ENCODE peak calls at places on chromosomes 2 and 18, in eight cellular contexts. One of them, this sample, is unnamed.

GRCh38 chr2:53181759-53182158 is 585.8 kb upstream of the CHAC2 start:
- DNase-seq in GM03348: no peak
- DNase-seq in stimulated activated CD8-positive, alpha-beta memory T cell treated with anti-CD3 and anti-CD28 coated beads, Interleukin-15, amount 100 ng/mL, for 24 hours: no peak
- DNase-seq in aorta: no peak
- DNase-seq in SIG-M5: no peak
- DNase-seq in NCI-H187: no peak
- DNase-seq in activated CD4-positive, alpha-beta T cell treated with anti-CD3 and anti-CD28 coated beads, Interleukin-2, amount 50 U/mL, for 24 hours: no peak
- DNase-seq in activated T-helper 1 cell treated with anti-CD3 and anti-CD28 coated beads, Interleukin-2, amount 50 U/mL, for 16 hours: no peak
- DNase-seq in this sample: no peak

GRCh38 chr2:7672685-7673071 is 755.5 kb downstream of the RNF144A start:
- DNase-seq in GM03348: no peak
- DNase-seq in activated CD4-positive, alpha-beta T cell treated with anti-CD3 and anti-CD28 coated beads, Interleukin-2, amount 50 U/mL, for 24 hours: no peak
- DNase-seq in aorta: no peak
- DNase-seq in stimulated activated CD8-positive, alpha-beta memory T cell treated with anti-CD3 and anti-CD28 coated beads, Interleukin-15, amount 100 ng/mL, for 24 hours: no peak
- DNase-seq in SIG-M5: no peak
- DNase-seq in NCI-H187: no peak
- DNase-seq in activated T-helper 1 cell treated with anti-CD3 and anti-CD28 coated beads, Interleukin-2, amount 50 U/mL, for 16 hours: no peak
- DNase-seq in this sample: no peak

GRCh38 chr2:129799036-129799958 is 180.2 kb upstream of the RAB6C start:
- DNase-seq in SIG-M5: no peak
- DNase-seq in activated T-helper 1 cell treated with anti-CD3 and anti-CD28 coated beads, Interleukin-2, amount 50 U/mL, for 16 hours: no peak
- DNase-seq in stimulated activated CD8-positive, alpha-beta memory T cell treated with anti-CD3 and anti-CD28 coated beads, Interleukin-15, amount 100 ng/mL, for 24 hours: no peak
- DNase-seq in GM03348: no peak
- DNase-seq in activated CD4-positive, alpha-beta T cell treated with anti-CD3 and anti-CD28 coated beads, Interleukin-2, amount 50 U/mL, for 24 hours: no peak
- DNase-seq in NCI-H187: no peak
- DNase-seq in aorta: no peak
- DNase-seq in this sample: no peak

GRCh38 chr2:15626126-15626525 is 34.5 kb downstream of the DDX1 start:
- DNase-seq in NCI-H187: no peak
- DNase-seq in SIG-M5: no peak
- DNase-seq in activated T-helper 1 cell treated with anti-CD3 and anti-CD28 coated beads, Interleukin-2, amount 50 U/mL, for 16 hours: no peak
- DNase-seq in activated CD4-positive, alpha-beta T cell treated with anti-CD3 and anti-CD28 coated beads, Interleukin-2, amount 50 U/mL, for 24 hours: no peak
- DNase-seq in GM03348: no peak
- DNase-seq in aorta: no peak
- DNase-seq in stimulated activated CD8-positive, alpha-beta memory T cell treated with anti-CD3 and anti-CD28 coated beads, Interleukin-15, amount 100 ng/mL, for 24 hours: no peak
- DNase-seq in this sample: no peak

GRCh38 chr2:134621939-134622705 is 96.7 kb downstream of the TMEM163 start:
- DNase-seq in GM03348: no peak
- DNase-seq in stimulated activated CD8-positive, alpha-beta memory T cell treated with anti-CD3 and anti-CD28 coated beads, Interleukin-15, amount 100 ng/mL, for 24 hours: no peak
- DNase-seq in aorta: no peak
- DNase-seq in activated T-helper 1 cell treated with anti-CD3 and anti-CD28 coated beads, Interleukin-2, amount 50 U/mL, for 16 hours: no peak
- DNase-seq in SIG-M5: no peak
- DNase-seq in NCI-H187: no peak
- DNase-seq in activated CD4-positive, alpha-beta T cell treated with anti-CD3 and anti-CD28 coated beads, Interleukin-2, amount 50 U/mL, for 24 hours: no peak
- DNase-seq in this sample: no peak

GRCh38 chr2:205946226-205946625 is 139.7 kb downstream of the INO80D start:
- DNase-seq in activated T-helper 1 cell treated with anti-CD3 and anti-CD28 coated beads, Interleukin-2, amount 50 U/mL, for 16 hours: no peak
- DNase-seq in SIG-M5: no peak
- DNase-seq in activated CD4-positive, alpha-beta T cell treated with anti-CD3 and anti-CD28 coated beads, Interleukin-2, amount 50 U/mL, for 24 hours: no peak
- DNase-seq in NCI-H187: no peak
- DNase-seq in GM03348: no peak
- DNase-seq in aorta: no peak
- DNase-seq in stimulated activated CD8-positive, alpha-beta memory T cell treated with anti-CD3 and anti-CD28 coated beads, Interleukin-15, amount 100 ng/mL, for 24 hours: no peak
- DNase-seq in this sample: no peak

GRCh38 chr2:121790276-121790956 is 35.0 kb downstream of the TSN start:
- DNase-seq in activated CD4-positive, alpha-beta T cell treated with anti-CD3 and anti-CD28 coated beads, Interleukin-2, amount 50 U/mL, for 24 hours: no peak
- DNase-seq in activated T-helper 1 cell treated with anti-CD3 and anti-CD28 coated beads, Interleukin-2, amount 50 U/mL, for 16 hours: no peak
- DNase-seq in NCI-H187: no peak
- DNase-seq in GM03348: peak
- DNase-seq in aorta: no peak
- DNase-seq in stimulated activated CD8-positive, alpha-beta memory T cell treated with anti-CD3 and anti-CD28 coated beads, Interleukin-15, amount 100 ng/mL, for 24 hours: no peak
- DNase-seq in SIG-M5: no peak
- DNase-seq in this sample: no peak

GRCh38 chr18:9100796-9101195 is 1.7 kb upstream of the NDUFV2 start:
- DNase-seq in aorta: no peak
- DNase-seq in GM03348: no peak
- DNase-seq in activated T-helper 1 cell treated with anti-CD3 and anti-CD28 coated beads, Interleukin-2, amount 50 U/mL, for 16 hours: no peak
- DNase-seq in stimulated activated CD8-positive, alpha-beta memory T cell treated with anti-CD3 and anti-CD28 coated beads, Interleukin-15, amount 100 ng/mL, for 24 hours: no peak
- DNase-seq in SIG-M5: no peak
- DNase-seq in NCI-H187: no peak
- DNase-seq in activated CD4-positive, alpha-beta T cell treated with anti-CD3 and anti-CD28 coated beads, Interleukin-2, amount 50 U/mL, for 24 hours: no peak
- DNase-seq in this sample: no peak

GRCh38 chr2:73289304-73289703 is 4.0 kb downstream of the EGR4 start:
- DNase-seq in activated CD4-positive, alpha-beta T cell treated with anti-CD3 and anti-CD28 coated beads, Interleukin-2, amount 50 U/mL, for 24 hours: no peak
- DNase-seq in activated T-helper 1 cell treated with anti-CD3 and anti-CD28 coated beads, Interleukin-2, amount 50 U/mL, for 16 hours: no peak
- DNase-seq in aorta: no peak
- DNase-seq in NCI-H187: no peak
- DNase-seq in SIG-M5: no peak
- DNase-seq in stimulated activated CD8-positive, alpha-beta memory T cell treated with anti-CD3 and anti-CD28 coated beads, Interleukin-15, amount 100 ng/mL, for 24 hours: no peak
- DNase-seq in GM03348: no peak
- DNase-seq in this sample: no peak

GRCh38 chr2:239724851-239725550 is 300.1 kb downstream of the NDUFA10 start:
- DNase-seq in stimulated activated CD8-positive, alpha-beta memory T cell treated with anti-CD3 and anti-CD28 coated beads, Interleukin-15, amount 100 ng/mL, for 24 hours: no peak
- DNase-seq in SIG-M5: no peak
- DNase-seq in activated T-helper 1 cell treated with anti-CD3 and anti-CD28 coated beads, Interleukin-2, amount 50 U/mL, for 16 hours: no peak
- DNase-seq in NCI-H187: no peak
- DNase-seq in activated CD4-positive, alpha-beta T cell treated with anti-CD3 and anti-CD28 coated beads, Interleukin-2, amount 50 U/mL, for 24 hours: no peak
- DNase-seq in GM03348: no peak
- DNase-seq in aorta: peak
- DNase-seq in this sample: no peak

GRCh38 chr18:48328473-48329205 is 80.5 kb downstream of the ZBTB7C start:
- DNase-seq in SIG-M5: no peak
- DNase-seq in activated CD4-positive, alpha-beta T cell treated with anti-CD3 and anti-CD28 coated beads, Interleukin-2, amount 50 U/mL, for 24 hours: no peak
- DNase-seq in activated T-helper 1 cell treated with anti-CD3 and anti-CD28 coated beads, Interleukin-2, amount 50 U/mL, for 16 hours: no peak
- DNase-seq in GM03348: no peak
- DNase-seq in stimulated activated CD8-positive, alpha-beta memory T cell treated with anti-CD3 and anti-CD28 coated beads, Interleukin-15, amount 100 ng/mL, for 24 hours: no peak
- DNase-seq in NCI-H187: no peak
- DNase-seq in aorta: peak
- DNase-seq in this sample: no peak

GRCh38 chr2:102041351-102041750 is 49.6 kb downstream of the IL1R2 start:
- DNase-seq in aorta: no peak
- DNase-seq in activated CD4-positive, alpha-beta T cell treated with anti-CD3 and anti-CD28 coated beads, Interleukin-2, amount 50 U/mL, for 24 hours: no peak
- DNase-seq in activated T-helper 1 cell treated with anti-CD3 and anti-CD28 coated beads, Interleukin-2, amount 50 U/mL, for 16 hours: no peak
- DNase-seq in GM03348: peak
- DNase-seq in SIG-M5: no peak
- DNase-seq in stimulated activated CD8-positive, alpha-beta memory T cell treated with anti-CD3 and anti-CD28 coated beads, Interleukin-15, amount 100 ng/mL, for 24 hours: no peak
- DNase-seq in NCI-H187: no peak
- DNase-seq in this sample: no peak

GRCh38 chr2:21519821-21520220 is 396.1 kb downstream of the TDRD15 start:
- DNase-seq in GM03348: no peak
- DNase-seq in activated T-helper 1 cell treated with anti-CD3 and anti-CD28 coated beads, Interleukin-2, amount 50 U/mL, for 16 hours: no peak
- DNase-seq in NCI-H187: no peak
- DNase-seq in activated CD4-positive, alpha-beta T cell treated with anti-CD3 and anti-CD28 coated beads, Interleukin-2, amount 50 U/mL, for 24 hours: no peak
- DNase-seq in stimulated activated CD8-positive, alpha-beta memory T cell treated with anti-CD3 and anti-CD28 coated beads, Interleukin-15, amount 100 ng/mL, for 24 hours: no peak
- DNase-seq in SIG-M5: no peak
- DNase-seq in aorta: no peak
- DNase-seq in this sample: no peak

GRCh38 chr2:58976374-58977055 is 735.4 kb upstream of the FANCL start:
- DNase-seq in NCI-H187: peak
- DNase-seq in activated CD4-positive, alpha-beta T cell treated with anti-CD3 and anti-CD28 coated beads, Interleukin-2, amount 50 U/mL, for 24 hours: no peak
- DNase-seq in GM03348: no peak
- DNase-seq in stimulated activated CD8-positive, alpha-beta memory T cell treated with anti-CD3 and anti-CD28 coated beads, Interleukin-15, amount 100 ng/mL, for 24 hours: no peak
- DNase-seq in SIG-M5: no peak
- DNase-seq in activated T-helper 1 cell treated with anti-CD3 and anti-CD28 coated beads, Interleukin-2, amount 50 U/mL, for 16 hours: no peak
- DNase-seq in aorta: no peak
- DNase-seq in this sample: no peak

GRCh38 chr2:229129738-229130371 is 141.2 kb downstream of the PID1 start:
- DNase-seq in stimulated activated CD8-positive, alpha-beta memory T cell treated with anti-CD3 and anti-CD28 coated beads, Interleukin-15, amount 100 ng/mL, for 24 hours: no peak
- DNase-seq in activated T-helper 1 cell treated with anti-CD3 and anti-CD28 coated beads, Interleukin-2, amount 50 U/mL, for 16 hours: no peak
- DNase-seq in aorta: peak
- DNase-seq in activated CD4-positive, alpha-beta T cell treated with anti-CD3 and anti-CD28 coated beads, Interleukin-2, amount 50 U/mL, for 24 hours: no peak
- DNase-seq in GM03348: peak
- DNase-seq in NCI-H187: no peak
- DNase-seq in SIG-M5: no peak
- DNase-seq in this sample: peak

GRCh38 chr18:72849671-72850070 is 18.1 kb downstream of the NETO1 start:
- DNase-seq in aorta: no peak
- DNase-seq in SIG-M5: no peak
- DNase-seq in activated CD4-positive, alpha-beta T cell treated with anti-CD3 and anti-CD28 coated beads, Interleukin-2, amount 50 U/mL, for 24 hours: no peak
- DNase-seq in NCI-H187: no peak
- DNase-seq in GM03348: no peak
- DNase-seq in activated T-helper 1 cell treated with anti-CD3 and anti-CD28 coated beads, Interleukin-2, amount 50 U/mL, for 16 hours: no peak
- DNase-seq in stimulated activated CD8-positive, alpha-beta memory T cell treated with anti-CD3 and anti-CD28 coated beads, Interleukin-15, amount 100 ng/mL, for 24 hours: no peak
- DNase-seq in this sample: no peak

GRCh38 chr2:101432411-101433181 is 42.3 kb downstream of the RFX8 start:
- DNase-seq in SIG-M5: no peak
- DNase-seq in NCI-H187: no peak
- DNase-seq in activated T-helper 1 cell treated with anti-CD3 and anti-CD28 coated beads, Interleukin-2, amount 50 U/mL, for 16 hours: no peak
- DNase-seq in stimulated activated CD8-positive, alpha-beta memory T cell treated with anti-CD3 and anti-CD28 coated beads, Interleukin-15, amount 100 ng/mL, for 24 hours: no peak
- DNase-seq in GM03348: peak
- DNase-seq in activated CD4-positive, alpha-beta T cell treated with anti-CD3 and anti-CD28 coated beads, Interleukin-2, amount 50 U/mL, for 24 hours: no peak
- DNase-seq in aorta: no peak
- DNase-seq in this sample: no peak

GRCh38 chr18:59902180-59902992 is 2.6 kb downstream of the PMAIP1 start:
- DNase-seq in activated T-helper 1 cell treated with anti-CD3 and anti-CD28 coated beads, Interleukin-2, amount 50 U/mL, for 16 hours: no peak
- DNase-seq in GM03348: no peak
- DNase-seq in aorta: no peak
- DNase-seq in SIG-M5: no peak
- DNase-seq in NCI-H187: no peak
- DNase-seq in stimulated activated CD8-positive, alpha-beta memory T cell treated with anti-CD3 and anti-CD28 coated beads, Interleukin-15, amount 100 ng/mL, for 24 hours: no peak
- DNase-seq in activated CD4-positive, alpha-beta T cell treated with anti-CD3 and anti-CD28 coated beads, Interleukin-2, amount 50 U/mL, for 24 hours: no peak
- DNase-seq in this sample: no peak

GRCh38 chr2:21787931-21788330 is 664.2 kb downstream of the TDRD15 start:
- DNase-seq in activated CD4-positive, alpha-beta T cell treated with anti-CD3 and anti-CD28 coated beads, Interleukin-2, amount 50 U/mL, for 24 hours: no peak
- DNase-seq in SIG-M5: no peak
- DNase-seq in stimulated activated CD8-positive, alpha-beta memory T cell treated with anti-CD3 and anti-CD28 coated beads, Interleukin-15, amount 100 ng/mL, for 24 hours: no peak
- DNase-seq in GM03348: no peak
- DNase-seq in activated T-helper 1 cell treated with anti-CD3 and anti-CD28 coated beads, Interleukin-2, amount 50 U/mL, for 16 hours: no peak
- DNase-seq in NCI-H187: no peak
- DNase-seq in aorta: no peak
- DNase-seq in this sample: no peak

GRCh38 chr2:19362094-19362649 is 3.7 kb upstream of the OSR1 start:
- DNase-seq in activated CD4-positive, alpha-beta T cell treated with anti-CD3 and anti-CD28 coated beads, Interleukin-2, amount 50 U/mL, for 24 hours: no peak
- DNase-seq in NCI-H187: no peak
- DNase-seq in GM03348: peak
- DNase-seq in SIG-M5: no peak
- DNase-seq in activated T-helper 1 cell treated with anti-CD3 and anti-CD28 coated beads, Interleukin-2, amount 50 U/mL, for 16 hours: no peak
- DNase-seq in stimulated activated CD8-positive, alpha-beta memory T cell treated with anti-CD3 and anti-CD28 coated beads, Interleukin-15, amount 100 ng/mL, for 24 hours: no peak
- DNase-seq in aorta: no peak
- DNase-seq in this sample: no peak

GRCh38 chr2:3427272-3427671 is 47.8 kb downstream of the TRAPPC12 start:
- DNase-seq in NCI-H187: peak
- DNase-seq in activated CD4-positive, alpha-beta T cell treated with anti-CD3 and anti-CD28 coated beads, Interleukin-2, amount 50 U/mL, for 24 hours: no peak
- DNase-seq in aorta: no peak
- DNase-seq in activated T-helper 1 cell treated with anti-CD3 and anti-CD28 coated beads, Interleukin-2, amount 50 U/mL, for 16 hours: no peak
- DNase-seq in stimulated activated CD8-positive, alpha-beta memory T cell treated with anti-CD3 and anti-CD28 coated beads, Interleukin-15, amount 100 ng/mL, for 24 hours: no peak
- DNase-seq in SIG-M5: no peak
- DNase-seq in GM03348: no peak
- DNase-seq in this sample: no peak

GRCh38 chr2:66885775-66886402 is 451.0 kb downstream of the MEIS1 start:
- DNase-seq in activated CD4-positive, alpha-beta T cell treated with anti-CD3 and anti-CD28 coated beads, Interleukin-2, amount 50 U/mL, for 24 hours: no peak
- DNase-seq in GM03348: no peak
- DNase-seq in aorta: no peak
- DNase-seq in stimulated activated CD8-positive, alpha-beta memory T cell treated with anti-CD3 and anti-CD28 coated beads, Interleukin-15, amount 100 ng/mL, for 24 hours: no peak
- DNase-seq in activated T-helper 1 cell treated with anti-CD3 and anti-CD28 coated beads, Interleukin-2, amount 50 U/mL, for 16 hours: no peak
- DNase-seq in NCI-H187: no peak
- DNase-seq in SIG-M5: no peak
- DNase-seq in this sample: no peak

GRCh38 chr2:195560209-195560907 is 96.7 kb upstream of the SLC39A10 start:
- DNase-seq in NCI-H187: no peak
- DNase-seq in GM03348: no peak
- DNase-seq in SIG-M5: no peak
- DNase-seq in stimulated activated CD8-positive, alpha-beta memory T cell treated with anti-CD3 and anti-CD28 coated beads, Interleukin-15, amount 100 ng/mL, for 24 hours: no peak
- DNase-seq in activated CD4-positive, alpha-beta T cell treated with anti-CD3 and anti-CD28 coated beads, Interleukin-2, amount 50 U/mL, for 24 hours: no peak
- DNase-seq in aorta: no peak
- DNase-seq in activated T-helper 1 cell treated with anti-CD3 and anti-CD28 coated beads, Interleukin-2, amount 50 U/mL, for 16 hours: no peak
- DNase-seq in this sample: no peak

GRCh38 chr2:62724886-62725711 is 19.6 kb downstream of the EHBP1 start:
- DNase-seq in GM03348: no peak
- DNase-seq in activated T-helper 1 cell treated with anti-CD3 and anti-CD28 coated beads, Interleukin-2, amount 50 U/mL, for 16 hours: no peak
- DNase-seq in aorta: no peak
- DNase-seq in SIG-M5: no peak
- DNase-seq in stimulated activated CD8-positive, alpha-beta memory T cell treated with anti-CD3 and anti-CD28 coated beads, Interleukin-15, amount 100 ng/mL, for 24 hours: no peak
- DNase-seq in activated CD4-positive, alpha-beta T cell treated with anti-CD3 and anti-CD28 coated beads, Interleukin-2, amount 50 U/mL, for 24 hours: no peak
- DNase-seq in NCI-H187: no peak
- DNase-seq in this sample: no peak

GRCh38 chr2:134087371-134087921 is 166.4 kb upstream of the MGAT5 start:
- DNase-seq in GM03348: no peak
- DNase-seq in stimulated activated CD8-positive, alpha-beta memory T cell treated with anti-CD3 and anti-CD28 coated beads, Interleukin-15, amount 100 ng/mL, for 24 hours: no peak
- DNase-seq in SIG-M5: no peak
- DNase-seq in activated CD4-positive, alpha-beta T cell treated with anti-CD3 and anti-CD28 coated beads, Interleukin-2, amount 50 U/mL, for 24 hours: no peak
- DNase-seq in activated T-helper 1 cell treated with anti-CD3 and anti-CD28 coated beads, Interleukin-2, amount 50 U/mL, for 16 hours: no peak
- DNase-seq in NCI-H187: no peak
- DNase-seq in aorta: no peak
- DNase-seq in this sample: no peak

GRCh38 chr2:165898381-165898780 is 55.2 kb downstream of the TTC21B start:
- DNase-seq in NCI-H187: no peak
- DNase-seq in SIG-M5: no peak
- DNase-seq in activated CD4-positive, alpha-beta T cell treated with anti-CD3 and anti-CD28 coated beads, Interleukin-2, amount 50 U/mL, for 24 hours: no peak
- DNase-seq in activated T-helper 1 cell treated with anti-CD3 and anti-CD28 coated beads, Interleukin-2, amount 50 U/mL, for 16 hours: no peak
- DNase-seq in GM03348: no peak
- DNase-seq in stimulated activated CD8-positive, alpha-beta memory T cell treated with anti-CD3 and anti-CD28 coated beads, Interleukin-15, amount 100 ng/mL, for 24 hours: no peak
- DNase-seq in aorta: no peak
- DNase-seq in this sample: no peak

This sample was measured in DMS79.